ENCODE peak calls at places on chromosome 22, in six cellular contexts. X, G, Q, Y, J and H are unnamed samples.

GRCh38 chr22:26501996-26502395 is 10.3 kb downstream of the TFIP11 start:
- DNase-seq in X (no peak), Q (no peak), G (no peak), Y (no peak), J (no peak), H (no peak)

GRCh38 chr22:45036154-45036553 is 26.3 kb upstream of the PHF21B start:
- DNase-seq in Y (no peak), Q (no peak), G (no peak), J (peak; percentile 13), X (no peak), H (no peak)

GRCh38 chr22:32411388-32411787 is 659 bp downstream of the RTCB start:
- DNase-seq in G (no peak), Q (no peak), J (peak; percentile 31), Y (no peak), X (no peak), H (no peak)

GRCh38 chr22:48845356-48845936 is 982.2 kb downstream of the BRD1 start:
- DNase-seq in J (no peak), G (no peak), Q (no peak), X (no peak), Y (no peak), H (no peak)

GRCh38 chr22:45226681-45227186 is 14.0 kb downstream of the KIAA0930 start:
- DNase-seq in J (no peak), G (no peak), Y (no peak), Q (peak; percentile 92), X (peak; percentile 79), H (no peak)

GRCh38 chr22:26553056-26553752 is 36.7 kb downstream of the TPST2 start:
- DNase-seq in G (no peak), Q (no peak), Y (no peak), J (peak; percentile 84), X (no peak), H (no peak)

GRCh38 chr22:49658902-49659280 is 168.8 kb downstream of the BRD1 start:
- DNase-seq in Q (no peak), Y (no peak), G (peak; percentile 5), J (no peak), X (no peak), H (no peak)

GRCh38 chr22:49994361-49995058 is 18.1 kb downstream of the IL17REL start:
- DNase-seq in Y (no peak), X (no peak), J (no peak), G (no peak), Q (peak; percentile 81), H (no peak)

GRCh38 chr22:20033045-20033706 is 12.3 kb downstream of the TANGO2 start:
- DNase-seq in G (no peak), Q (no peak), J (no peak), Y (no peak), X (no peak), H (no peak)

GRCh38 chr22:30340911-30341685 is 14.4 kb upstream of the TBC1D10A start:
- DNase-seq in Q (no peak), X (no peak), G (no peak), J (no peak), Y (no peak), H (no peak)

GRCh38 chr22:50250555-50251471 is at the start of gene HDAC10:
- DNase-seq in X (no peak), J (peak; percentile 82), Q (peak; percentile 96), Y (no peak), G (peak; percentile 76), H (peak; percentile 60)

DNA sequence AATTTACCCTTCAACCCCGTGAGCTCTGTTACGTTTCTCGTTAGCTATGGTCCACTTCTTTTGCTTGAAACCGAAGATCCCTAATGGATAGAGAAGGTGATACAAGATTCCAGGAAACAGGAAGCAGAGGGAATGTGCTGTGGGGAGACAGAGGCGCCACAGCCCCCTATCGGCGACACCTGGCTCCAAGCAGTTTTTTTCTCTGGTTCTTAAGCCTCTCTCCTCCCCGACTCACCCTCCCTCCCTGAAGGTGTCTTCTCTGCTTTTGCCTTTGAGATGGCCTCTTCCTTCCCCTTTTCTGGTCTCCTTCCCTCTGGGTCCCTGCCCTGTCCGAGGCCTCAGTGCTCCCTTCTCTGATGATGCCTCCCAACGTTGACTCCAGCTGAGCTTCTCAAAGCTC is 14.2 kb upstream of the APOBEC3A start:
- DNase-seq in Y (no peak), Q (no peak), X (no peak), J (no peak), G (no peak), H (no peak)
- TF ChIP-seq CTCF in Y (no peak), Q (no peak), X (no peak), J (peak; percentile 18), G (no peak), H (no peak)

GRCh38 chr22:39932918-39933649 is 27.1 kb upstream of the TMA7B start:
- DNase-seq in G (no peak), Q (peak; percentile 42), X (no peak), Y (no peak), J (peak; percentile 25), H (no peak)
- TF ChIP-seq CTCF in G (peak; percentile 57), Q (no peak), X (peak; percentile 14), Y (no peak), J (peak; percentile 78), H (peak; percentile 49)

DNA sequence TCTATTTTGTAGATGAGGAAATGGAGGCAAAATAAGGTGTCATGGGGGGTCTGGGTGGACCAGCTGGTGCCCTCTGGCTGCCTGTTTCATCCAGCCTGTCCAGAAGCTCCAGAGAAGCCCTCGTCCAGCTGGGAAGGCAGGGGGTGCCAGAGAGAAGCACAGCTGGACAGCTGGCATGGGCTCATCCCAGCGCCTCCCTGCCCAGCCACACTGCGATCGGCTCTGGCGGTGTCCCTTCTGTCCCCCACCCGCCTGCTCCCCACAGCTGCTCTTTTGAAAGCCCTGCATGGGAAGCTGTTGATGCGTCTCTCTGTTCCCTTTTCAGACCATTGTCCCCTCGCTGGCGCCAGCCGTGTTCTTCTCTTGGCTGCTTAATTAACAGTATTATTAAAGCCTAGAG is 86.5 kb downstream of the MN1 start:
- DNase-seq in X (no peak), Y (no peak), G (no peak), J (no peak), Q (no peak), H (no peak)
- TF ChIP-seq CTCF in X (no peak), Y (no peak), G (no peak), J (peak; percentile 18), Q (no peak), H (no peak)

GRCh38 chr22:24066260-24066659 is 55.2 kb downstream of the CABIN1 start:
- DNase-seq in Y (peak; percentile 54), G (no peak), Q (no peak), J (no peak), X (no peak), H (no peak)
- TF ChIP-seq CTCF in Y (no peak), G (no peak), Q (no peak), J (no peak), X (no peak), H (no peak)

GRCh38 chr22:22168941-22169867 is 75.4 kb upstream of the VPREB1 start:
- DNase-seq in Q (no peak), X (no peak), Y (no peak), J (no peak), G (no peak), H (no peak)

GRCh38 chr22:22167791-22168189 is 76.8 kb upstream of the VPREB1 start:
- DNase-seq in Y (no peak), G (no peak), Q (no peak), X (no peak), J (no peak), H (no peak)

GRCh38 chr22:22168190-22168940 is 76.2 kb upstream of the VPREB1 start:
- DNase-seq in G (no peak), J (peak; percentile 39), X (no peak), Y (no peak), Q (no peak), H (no peak)

GRCh38 chr22:22169923-22170322 is 74.7 kb upstream of the VPREB1 start:
- DNase-seq in X (no peak), G (no peak), Y (no peak), Q (no peak), J (no peak), H (no peak)

DNA sequence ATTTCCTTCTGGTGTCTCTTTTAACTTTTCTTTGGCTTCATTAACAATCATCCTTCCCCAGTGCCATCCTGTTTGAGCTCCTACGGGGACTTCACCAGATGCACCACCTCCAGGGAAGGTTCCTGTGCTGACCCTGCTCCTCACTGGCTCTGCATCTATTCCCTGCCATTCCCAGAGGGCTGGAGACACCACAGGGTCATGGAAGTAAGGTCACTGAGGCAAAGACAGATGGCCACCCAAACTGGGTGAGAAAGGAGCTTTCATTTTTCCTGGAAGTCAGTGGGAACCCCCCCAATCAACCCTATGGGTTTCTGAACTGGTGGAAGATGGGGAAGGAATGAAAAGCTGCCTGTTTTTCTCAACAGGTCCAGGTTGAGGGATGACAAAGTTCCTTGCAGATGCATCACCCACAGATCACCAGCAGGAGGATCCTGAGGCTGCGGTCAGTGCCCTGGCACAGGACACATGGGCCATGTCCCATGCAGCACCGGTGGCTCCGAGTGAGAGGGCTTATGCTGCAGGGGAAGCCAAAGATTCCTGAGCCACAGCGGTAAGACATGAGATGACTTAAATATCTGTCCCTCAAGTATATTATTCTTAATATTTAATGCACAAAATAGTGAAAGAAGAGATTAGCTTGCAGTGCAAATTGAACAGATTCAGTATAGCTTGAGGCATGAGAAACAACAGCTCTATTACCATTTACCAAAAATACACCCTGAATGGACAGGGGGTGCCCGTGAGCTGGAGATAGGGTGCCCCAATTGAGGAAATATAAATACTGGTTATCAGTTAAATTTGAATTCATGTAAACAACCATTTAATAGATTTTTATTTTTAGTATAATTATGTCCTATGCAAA is 73.0 kb upstream of the VPREB1 start:
- DNase-seq in J (no peak), Y (no peak), X (no peak), Q (no peak), G (no peak), H (no peak)
- TF ChIP-seq CTCF in J (peak; percentile 51), Y (no peak), X (peak; percentile 21), Q (no peak), G (peak; percentile 51), H (no peak)